ENCODE peak calls at places on chromosomes 5 and 9, in five cellular contexts. M is left lung, O is transverse colon, V is right atrium auricular region, I is A549. T is an unnamed sample.
A peak's percentile ranks its signal among the peaks of the same experiment; 100 is the strongest.

GRCh38 chr9:19690128-19690527 is 98.7 kb downstream of the SLC24A2 start:
- DNase-seq in M (no peak), O (no peak), V (no peak), I (no peak), T (no peak)

GRCh38 chr5:131814990-131815389 is 18.2 kb upstream of the FNIP1 start:
- DNase-seq in M (no peak), O (no peak), V (no peak), I (peak; percentile 55), T (peak; percentile 21)

GRCh38 chr9:18863821-18864220 is 169.2 kb downstream of the SAXO1 start:
- DNase-seq in M (no peak), O (no peak), V (no peak), I (no peak), T (no peak)

GRCh38 chr5:25701936-25702335 is 1057.2 kb upstream of the CDH10 start:
- DNase-seq in M (no peak), O (no peak), V (no peak), I (no peak), T (no peak)

GRCh38 chr5:35047785-35048404 is at the start of gene AGXT2:
- DNase-seq in M (no peak), O (no peak), V (no peak), I (no peak), T (no peak)

GRCh38 chr9:17613723-17614122 is 34.9 kb downstream of the SH3GL2 start:
- DNase-seq in M (no peak), O (no peak), V (no peak), I (no peak), T (no peak)

GRCh38 chr5:134603059-134603458 is 29.6 kb downstream of the SAR1B start:
- DNase-seq in M (no peak), O (no peak), V (no peak), I (no peak), T (no peak)

GRCh38 chr9:130881516-130881915 is 15.1 kb downstream of the QRFP start:
- DNase-seq in M (no peak), O (no peak), V (no peak), I (no peak), T (no peak)

GRCh38 chr5:165723931-165724330 is 2218.5 kb downstream of the MAT2B start:
- DNase-seq in M (no peak), O (no peak), V (no peak), I (no peak), T (no peak)

GRCh38 chr5:95962785-95963184 is 1.1 kb upstream of the ELL2 start:
- DNase-seq in M (no peak), O (no peak), V (no peak), I (peak; percentile 55), T (peak; percentile 7)

GRCh38 chr9:35540315-35540714 is 50.4 kb downstream of the RUSC2 start:
- DNase-seq in M (no peak), O (no peak), V (no peak), I (no peak), T (no peak)

GRCh38 chr9:35533398-35533797 is 43.5 kb downstream of the RUSC2 start:
- DNase-seq in M (no peak), O (no peak), V (peak; percentile 40), I (no peak), T (no peak)

GRCh38 chr9:35538361-35539234 is 48.7 kb downstream of the RUSC2 start:
- DNase-seq in M (peak; percentile 87), O (peak; percentile 54), V (peak; percentile 90), I (no peak), T (no peak)

GRCh38 chr9:35537898-35538297 is 48.0 kb downstream of the RUSC2 start:
- DNase-seq in M (no peak), O (no peak), V (no peak), I (no peak), T (no peak)
- TF ChIP-seq CTCF in M (no peak), O (no peak), V (no peak), I (no peak), T (no peak)

DNA sequence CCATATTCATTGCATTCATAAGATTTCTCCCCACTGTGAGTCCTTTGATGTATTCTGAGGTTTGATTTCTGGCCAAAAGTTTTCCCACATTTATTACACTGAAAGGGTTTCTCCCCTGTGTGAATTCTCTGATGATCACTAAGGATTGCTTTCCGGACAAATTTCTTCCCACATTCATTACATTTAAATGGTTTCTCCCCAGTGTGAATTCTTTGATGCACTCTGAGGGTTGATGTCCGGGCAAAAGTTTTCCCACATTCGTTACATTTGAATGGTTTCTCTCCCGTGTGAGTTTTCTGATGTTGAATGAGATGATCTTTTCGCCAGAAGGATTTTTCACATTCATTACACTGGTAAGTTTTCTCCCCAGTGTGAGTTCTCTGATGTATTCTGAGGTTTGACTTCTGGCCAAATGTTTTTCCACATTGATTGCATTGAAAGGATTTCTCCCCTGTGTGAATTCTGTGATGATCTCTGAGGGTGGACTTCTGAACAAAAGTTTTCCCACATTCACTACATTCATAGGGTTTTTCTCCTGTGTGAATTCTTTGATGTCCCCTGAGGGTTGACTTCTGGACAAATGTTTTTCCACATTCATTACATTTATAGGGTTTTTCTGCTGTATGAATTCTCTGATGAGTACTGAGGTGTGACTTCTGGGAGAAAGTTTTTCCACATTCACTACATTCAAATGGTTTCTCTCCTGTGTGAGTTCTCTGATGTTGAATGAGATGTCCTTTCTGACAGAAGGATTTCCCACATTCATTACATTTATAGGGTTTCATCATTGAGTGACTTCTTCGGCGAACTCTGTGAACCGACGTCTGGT is 18.8 kb downstream of the ZNF510 start:
- DNase-seq in M (no peak), O (no peak), V (no peak), I (peak; percentile 29), T (no peak)
- H3K9me3 ChIP-seq in M (peaks cover 100% of the 10 kb centered on the region), O (peaks cover 92% of the 10 kb centered on the region), V (peaks cover 77% of the 10 kb centered on the region), I (peaks cover 100% of the 10 kb centered on the region), T (peaks cover 89% of the 10 kb centered on the region)

GRCh38 chr9:136902259-136902821 is 16.0 kb downstream of the TRAF2 start:
- DNase-seq in M (peak; percentile 87), O (peak; percentile 89), V (peak; percentile 69), I (peak; percentile 94), T (peak; percentile 87)
- H3K4me1 ChIP-seq in M (peaks cover 41% of the 10 kb centered on the region), O (peaks cover 32% of the 10 kb centered on the region), V (peaks cover 27% of the 10 kb centered on the region), I (peaks cover 73% of the 10 kb centered on the region), T (peaks cover 44% of the 10 kb centered on the region)

DNA sequence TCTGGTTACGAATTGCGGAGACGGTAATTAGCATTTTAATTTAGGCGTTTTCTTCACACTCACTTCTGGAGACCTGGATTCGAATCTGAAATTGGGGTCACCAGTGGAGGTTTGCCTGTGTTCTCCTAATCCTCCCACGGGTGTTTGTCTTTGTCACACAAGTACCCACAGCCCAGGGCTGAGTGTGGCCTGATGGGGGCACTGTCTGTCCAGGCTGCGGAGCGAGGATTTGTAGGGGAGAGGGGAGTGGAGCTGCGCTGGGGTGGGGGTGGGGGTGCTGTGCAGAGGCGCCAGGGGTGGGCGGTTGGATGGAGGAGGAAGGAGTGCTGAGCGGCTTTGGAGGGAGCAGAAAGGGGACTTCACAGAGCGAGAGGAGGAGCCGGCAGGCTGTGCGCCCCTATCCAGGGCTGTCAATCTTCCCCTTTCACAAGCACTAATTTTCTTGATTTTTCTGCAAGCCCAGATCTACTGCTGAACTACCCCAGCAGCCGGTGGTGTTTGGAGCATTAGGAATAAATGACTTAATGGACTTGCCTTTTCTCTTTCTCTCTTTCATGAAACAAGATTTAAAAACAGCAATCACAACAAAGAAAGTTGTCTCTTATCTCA is 53.1 kb downstream of the TSPAN17 start:
- DNase-seq in M (no peak), O (no peak), V (no peak), I (peak; percentile 24), T (no peak)
- TF ChIP-seq CTCF in M (no peak), O (no peak), V (no peak), I (peak; percentile 51), T (peak; percentile 39)

GRCh38 chr9:136541709-136542108 is 4.1 kb downstream of the NOTCH1 start:
- DNase-seq in M (no peak), O (no peak), V (no peak), I (no peak), T (no peak)

GRCh38 chr9:136544549-136545064 is 1.2 kb downstream of the NOTCH1 start:
- DNase-seq in M (peak; percentile 93), O (peak; percentile 81), V (no peak), I (no peak), T (no peak)

GRCh38 chr9:136542246-136543041 is 3.4 kb downstream of the NOTCH1 start:
- DNase-seq in M (no peak), O (no peak), V (no peak), I (no peak), T (no peak)

GRCh38 chr9:136543830-136544548 is 1.9 kb downstream of the NOTCH1 start:
- DNase-seq in M (no peak), O (peak; percentile 86), V (peak; percentile 73), I (no peak), T (no peak)

GRCh38 chr9:136543280-136543679 is 2.6 kb downstream of the NOTCH1 start:
- DNase-seq in M (no peak), O (no peak), V (no peak), I (no peak), T (no peak)
- H3K9me3 ChIP-seq in M (no peaks in the 10 kb centered on the region), O (no peaks in the 10 kb centered on the region), V (no peaks in the 10 kb centered on the region), I (no peaks in the 10 kb centered on the region), T (no peaks in the 10 kb centered on the region)

GRCh38 chr9:135278586-135278985 is 191.1 kb downstream of the OLFM1 start:
- DNase-seq in M (peak; percentile 24), O (no peak), V (no peak), I (no peak), T (no peak)
- H3K4me1 ChIP-seq in M (no peaks in the 10 kb centered on the region), O (no peaks in the 10 kb centered on the region), V (peaks cover 14% of the 10 kb centered on the region), I (peaks cover 6% of the 10 kb centered on the region), T (no peaks in the 10 kb centered on the region)

DNA sequence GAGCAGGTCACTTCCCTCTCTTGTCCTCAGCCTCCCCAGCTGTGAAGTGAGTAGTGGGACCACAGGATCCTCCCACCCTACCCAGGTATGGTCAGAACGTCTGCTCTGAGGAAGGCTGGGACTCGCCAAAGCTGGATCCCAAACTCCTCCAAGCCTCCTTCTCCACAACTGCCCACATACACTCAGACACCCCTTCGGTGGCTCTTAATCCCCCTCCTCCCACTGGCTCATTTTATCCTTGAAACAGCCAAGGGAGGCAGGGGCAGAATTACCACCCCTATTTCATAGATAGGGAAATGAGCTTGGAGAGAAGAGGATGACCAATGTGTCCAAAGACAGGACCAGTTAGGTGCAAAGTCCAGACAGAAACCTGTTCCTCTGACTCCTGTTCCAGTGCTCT is 121.4 kb downstream of the PAX5 start:
- DNase-seq in M (no peak), O (no peak), V (no peak), I (no peak), T (no peak)
- TF ChIP-seq CTCF in M (no peak), O (no peak), V (no peak), I (no peak), T (no peak)

DNA sequence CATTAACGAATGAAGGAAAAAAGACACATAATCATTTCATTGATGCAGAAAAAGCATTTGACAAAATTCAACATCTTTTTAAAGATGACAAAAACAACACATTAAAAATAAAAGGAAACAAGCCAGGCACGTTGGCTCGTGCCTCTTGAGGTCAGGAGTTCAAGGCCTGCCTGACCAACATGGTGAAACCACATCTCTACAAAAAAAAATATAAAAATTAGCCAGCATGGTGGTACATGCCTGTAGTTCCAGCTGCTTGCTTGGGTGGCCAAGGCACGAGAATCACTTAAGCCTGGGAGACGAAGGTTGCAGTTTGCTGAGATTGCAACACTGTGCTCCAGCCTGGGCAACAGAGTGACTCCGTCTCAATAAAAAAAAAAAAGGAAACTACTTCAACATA is 77.0 kb downstream of the ERCC6L2 start:
- DNase-seq in M (no peak), O (no peak), V (no peak), I (no peak), T (no peak)
- H3K9me3 ChIP-seq in M (peaks cover 15% of the 10 kb centered on the region), O (peaks cover 5% of the 10 kb centered on the region), V (no peaks in the 10 kb centered on the region), I (peaks cover 16% of the 10 kb centered on the region), T (no peaks in the 10 kb centered on the region)

T was measured in PC-9.